ENCODE peak calls at places on chromosomes 3 and 15, in four cellular contexts. M is psoas muscle; Q is SK-N-SH; Y is CD8-positive, alpha-beta memory T cell. Z is an unnamed sample.
A peak's percentile ranks its signal among the peaks of the same experiment; 100 is the strongest.

GRCh38 chr3:189900578-189900977 is 220.1 kb downstream of the P3H2 start:
- DNase-seq in Y (no peak), Q (no peak), M (no peak), Z (no peak)

GRCh38 chr15:47750030-47750739 is 32.9 kb downstream of the SEMA6D start:
- DNase-seq in Q (no peak), Y (no peak), M (no peak), Z (no peak)

GRCh38 chr3:44355634-44356033 is 17.1 kb downstream of the TCAIM start:
- DNase-seq in Y (no peak), M (no peak), Q (no peak), Z (no peak)

GRCh38 chr15:40108061-40108854 is 421 bp downstream of the BMF start:
- DNase-seq in Q (peak; percentile 66), M (peak; percentile 78), Y (peak; percentile 15), Z (peak; percentile 83)

GRCh38 chr15:80507638-80508316 is 103.6 kb downstream of the ARNT2 start:
- DNase-seq in M (no peak), Y (no peak), Q (no peak), Z (peak; percentile 54)

GRCh38 chr3:76824658-76825310 is 215.1 kb upstream of the ROBO2 start:
- DNase-seq in M (no peak), Y (no peak), Q (no peak), Z (no peak)

GRCh38 chr3:87397210-87397609 is 120.8 kb upstream of the POU1F1 start:
- DNase-seq in Y (no peak), M (no peak), Q (no peak), Z (no peak)

GRCh38 chr3:141740349-141740748 is 2.3 kb downstream of the RNF7 start:
- DNase-seq in Q (no peak), M (no peak), Y (no peak), Z (no peak)

GRCh38 chr15:63983071-63983711 is 63.1 kb downstream of the DAPK2 start:
- DNase-seq in Q (no peak), M (no peak), Y (no peak), Z (peak; percentile 58)

GRCh38 chr3:183098538-183099025 is 714 bp downstream of the MCCC1 start:
- DNase-seq in Q (no peak), Y (no peak), M (no peak), Z (no peak)

GRCh38 chr3:38579146-38579545 is 70.3 kb downstream of the SCN5A start:
- DNase-seq in Y (no peak), Q (peak; percentile 78), M (peak; percentile 35), Z (peak; percentile 92)

GRCh38 chr3:39668420-39668819 is 141.0 kb upstream of the MYRIP start:
- DNase-seq in M (no peak), Q (peak; percentile 38), Y (no peak), Z (no peak)

GRCh38 chr15:70002897-70003296 is 94.8 kb downstream of the TLE3 start:
- DNase-seq in M (no peak), Y (no peak), Q (no peak), Z (no peak)

GRCh38 chr3:58013973-58014649 is 5.9 kb downstream of the FLNB start:
- DNase-seq in Q (peak; percentile 89), Y (no peak), M (peak; percentile 55), Z (peak; percentile 70)

GRCh38 chr15:90231028-90232017 is 2.4 kb downstream of the CIB1 start:
- DNase-seq in Y (peak; percentile 87), Q (no peak), M (no peak), Z (no peak)

GRCh38 chr3:177195941-177196472 is 1.3 kb downstream of the TBL1XR1 start:
- DNase-seq in M (no peak), Q (no peak), Y (peak; percentile 60), Z (no peak)

GRCh38 chr3:111911446-111911845 is 52.4 kb downstream of the PHLDB2 start:
- DNase-seq in Q (no peak), Y (no peak), M (no peak), Z (no peak)

GRCh38 chr3:97871788-97872187 is 50.0 kb downstream of the CRYBG3 start:
- DNase-seq in M (no peak), Q (no peak), Y (no peak), Z (no peak)

GRCh38 chr15:51907136-51907862 is 64.3 kb downstream of the LEO1 start:
- DNase-seq in Q (no peak), Y (no peak), M (no peak), Z (no peak)

GRCh38 chr3:129555176-129555575 is 12.2 kb downstream of the H1-8 start:
- DNase-seq in Q (no peak), M (peak; percentile 19), Y (no peak), Z (no peak)

GRCh38 chr3:144295619-144296018 is 324.0 kb downstream of the DIPK2A start:
- DNase-seq in M (no peak), Q (no peak), Y (no peak), Z (no peak)

GRCh38 chr3:114709102-114709501 is 415.3 kb downstream of the TIGIT start:
- DNase-seq in Y (no peak), Q (no peak), M (no peak), Z (no peak)

GRCh38 chr3:15514663-15515357 is 6.7 kb downstream of the COLQ start:
- DNase-seq in Q (no peak), Y (no peak), M (no peak), Z (no peak)

GRCh38 chr3:169429328-169429727 is 234.2 kb downstream of the MECOM start:
- DNase-seq in M (no peak), Y (no peak), Q (no peak), Z (no peak)

GRCh38 chr3:131326307-131326706 is 55.3 kb upstream of the NUDT16 start:
- DNase-seq in M (no peak), Q (no peak), Y (no peak), Z (no peak)

GRCh38 chr3:126661532-126661931 is 6.6 kb upstream of the TXNRD3 start:
- DNase-seq in Q (no peak), M (no peak), Y (no peak), Z (no peak)

GRCh38 chr3:11522398-11522715 is 121.4 kb downstream of the VGLL4 start:
- DNase-seq in M (no peak), Y (no peak), Q (no peak), Z (no peak)

GRCh38 chr15:69824075-69824876 is 273.4 kb downstream of the TLE3 start:
- DNase-seq in Q (no peak), Y (no peak), M (no peak), Z (no peak)

GRCh38 chr3:16866447-16867025 is 18.2 kb upstream of the PLCL2 start:
- DNase-seq in Q (no peak), Y (no peak), M (no peak), Z (no peak)

GRCh38 chr15:57610130-57610529 is 18.4 kb downstream of the MYZAP start:
- DNase-seq in Y (no peak), M (peak; percentile 58), Q (no peak), Z (peak; percentile 87)
- H3K27ac ChIP-seq in Y (no peak overlapping the region), M (no peak overlapping the region), Q (no peak overlapping the region), Z (peak overlapping the region; percentile 90)

GRCh38 chr3:197733042-197733441 is 3.7 kb downstream of the RUBCN start:
- DNase-seq in Y (no peak), Q (no peak), M (no peak), Z (no peak)

GRCh38 chr3:197736491-197737318 is at the start of gene RUBCN:
- DNase-seq in M (peak; percentile 96), Q (peak; percentile 98), Y (peak; percentile 96), Z (peak; percentile 98)

GRCh38 chr3:197737319-197737649 is 580 bp upstream of the RUBCN start:
- DNase-seq in Q (no peak), Y (no peak), M (no peak), Z (no peak)

GRCh38 chr3:197736010-197736490 is 654 bp downstream of the RUBCN start:
- DNase-seq in M (peak; percentile 18), Q (peak; percentile 77), Y (peak; percentile 36), Z (no peak)

DNA sequence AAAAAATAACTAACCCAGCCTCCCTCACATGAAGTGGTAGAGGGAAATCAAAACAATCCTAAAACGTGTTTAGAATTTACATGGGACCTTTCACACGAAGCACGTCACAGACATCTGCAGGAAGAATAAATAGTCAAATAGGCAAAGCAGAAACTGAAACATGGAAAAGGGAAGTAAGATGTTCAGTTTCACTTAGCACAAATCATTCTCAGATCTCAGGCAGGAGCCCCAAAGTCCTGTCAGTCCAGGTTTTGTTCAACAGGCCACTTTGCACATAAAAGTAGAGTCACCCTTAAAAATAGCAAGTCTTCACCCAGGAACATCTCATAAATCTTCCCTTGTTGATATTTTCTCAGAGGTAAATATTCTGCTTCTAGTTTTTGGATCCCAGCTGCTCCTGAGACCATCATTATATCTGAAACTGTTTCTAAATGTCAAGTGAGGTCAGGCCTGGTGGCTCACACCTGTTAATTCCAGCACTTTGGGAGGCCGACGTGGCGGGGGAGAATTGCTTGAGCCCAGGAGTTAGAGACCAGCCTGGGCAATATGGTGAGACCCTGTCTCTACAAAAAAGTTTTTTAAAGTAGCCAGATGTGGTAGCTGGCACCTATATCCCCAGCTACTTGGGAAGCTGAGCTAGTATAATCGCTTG is 1.9 kb downstream of the RUBCN start:
- DNase-seq in Y (no peak), Q (no peak), M (no peak), Z (no peak)
- H3K4me3 ChIP-seq in Y (no peak overlapping the region), Q (no peak overlapping the region), M (peak overlapping the region; percentile 89), Z (no peak overlapping the region)

DNA sequence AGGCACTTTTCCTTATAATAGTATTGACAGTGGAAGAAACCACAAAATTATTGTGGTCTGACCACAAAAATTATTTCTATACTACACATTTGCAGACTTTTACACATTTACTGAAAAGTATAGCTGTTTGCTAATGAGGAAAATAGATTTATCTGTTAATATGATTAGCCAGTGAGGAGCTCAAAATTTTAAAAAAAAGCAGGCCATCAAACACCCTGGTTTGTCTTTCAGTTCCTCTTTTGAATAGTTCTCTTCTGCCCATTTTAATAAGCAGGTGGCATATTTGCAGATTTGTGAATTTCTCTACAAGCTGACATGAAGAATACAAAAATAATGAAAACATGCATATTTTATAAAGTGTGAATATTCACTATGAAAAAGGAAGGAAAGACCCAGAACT is 5.6 kb downstream of the OSBPL11 start:
- DNase-seq in M (no peak), Y (no peak), Q (no peak), Z (no peak)
- H3K4me1 ChIP-seq in M (peaks cover 83% of the 10 kb centered on the region), Y (peaks cover 18% of the 10 kb centered on the region), Q (peaks cover 6% of the 10 kb centered on the region), Z (peaks cover 7% of the 10 kb centered on the region)

GRCh38 chr3:42742688-42743087 is 30.4 kb downstream of the CCDC13 start:
- DNase-seq in Y (no peak), Q (no peak), M (no peak), Z (no peak)

GRCh38 chr3:42741796-42742195 is 31.3 kb downstream of the CCDC13 start:
- DNase-seq in Q (no peak), Y (no peak), M (no peak), Z (no peak)

GRCh38 chr3:42742259-42742658 is 30.8 kb downstream of the CCDC13 start:
- DNase-seq in Q (no peak), Y (no peak), M (no peak), Z (no peak)

GRCh38 chr3:42736531-42736930 is 33.9 kb upstream of the HHATL start:
- DNase-seq in Q (no peak), M (no peak), Y (no peak), Z (no peak)

DNA sequence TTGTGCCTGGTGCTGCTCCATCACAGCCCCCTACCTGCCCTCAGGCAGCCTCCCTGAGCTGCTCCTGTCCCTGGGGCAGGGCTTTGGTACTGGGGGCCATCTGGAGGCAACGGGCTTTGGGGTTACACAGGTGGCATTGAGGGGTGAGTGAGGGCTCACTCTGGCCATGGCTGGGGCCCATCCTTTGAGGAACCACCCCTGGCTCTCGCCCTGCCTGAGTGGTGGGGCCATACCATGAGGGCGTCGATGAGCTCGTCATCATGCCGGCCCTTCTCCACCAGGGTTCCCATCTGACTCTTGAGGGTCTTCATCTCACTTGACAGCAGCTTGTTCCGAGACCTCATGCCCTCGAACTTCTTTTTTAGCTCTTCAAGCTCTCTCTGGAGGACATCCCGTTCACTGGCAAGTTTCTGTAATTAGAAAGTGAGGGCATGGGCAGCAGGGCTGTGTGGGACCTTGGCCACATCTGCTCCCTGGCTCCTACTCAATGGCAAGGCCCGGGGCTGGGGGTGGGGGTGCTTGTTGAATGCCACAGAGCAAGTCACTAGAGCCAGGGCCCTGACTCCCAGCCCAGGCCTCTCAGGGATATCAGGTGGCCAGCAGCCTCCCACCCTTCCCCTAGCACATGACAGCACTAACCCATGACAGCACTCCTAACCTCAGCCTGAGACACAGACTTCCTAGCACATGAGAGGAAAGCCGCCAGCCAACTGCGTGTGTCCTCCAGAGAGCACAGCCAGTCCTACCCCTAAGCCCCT is 33.5 kb downstream of the CCDC13 start:
- DNase-seq in Q (no peak), M (peak; percentile 89), Y (no peak), Z (peak; percentile 81)
- H3K27ac ChIP-seq in Q (no peak overlapping the region), M (peak overlapping the region; percentile 95), Y (no peak overlapping the region), Z (peak overlapping the region; percentile 86)

Z was measured in right cardiac atrium.